ENCODE peak calls at places on chromosomes 16 and 17, in four cellular contexts. One of them, this sample, is unnamed.

GRCh38 chr17:835263-835662 is 53.1 kb downstream of the MRM3 start:
- DNase-seq in omental fat pad: no peak
- DNase-seq in stimulated activated CD8-positive, alpha-beta memory T cell treated with anti-CD3 and anti-CD28 coated beads, Interleukin-12 subunit alpha, Interleukin-12 subunit beta, amount 100 ng/mL, for 1 hour: no peak
- DNase-seq in activated effector memory CD4-positive, alpha-beta T cell treated with anti-CD3 and anti-CD28 coated beads, Interleukin-2, amount 50 U/mL, for 16 hours: no peak
- DNase-seq in this sample: no peak

GRCh38 chr17:41885733-41886132 is 20.5 kb upstream of the KLHL11 start:
- DNase-seq in stimulated activated CD8-positive, alpha-beta memory T cell treated with anti-CD3 and anti-CD28 coated beads, Interleukin-12 subunit alpha, Interleukin-12 subunit beta, amount 100 ng/mL, for 1 hour: no peak
- DNase-seq in activated effector memory CD4-positive, alpha-beta T cell treated with anti-CD3 and anti-CD28 coated beads, Interleukin-2, amount 50 U/mL, for 16 hours: no peak
- DNase-seq in omental fat pad: no peak
- DNase-seq in this sample: no peak

GRCh38 chr16:67844441-67844840 is 2.3 kb upstream of the NUTF2 start:
- DNase-seq in activated effector memory CD4-positive, alpha-beta T cell treated with anti-CD3 and anti-CD28 coated beads, Interleukin-2, amount 50 U/mL, for 16 hours: no peak
- DNase-seq in omental fat pad: no peak
- DNase-seq in stimulated activated CD8-positive, alpha-beta memory T cell treated with anti-CD3 and anti-CD28 coated beads, Interleukin-12 subunit alpha, Interleukin-12 subunit beta, amount 100 ng/mL, for 1 hour: no peak
- DNase-seq in this sample: no peak

GRCh38 chr17:31174215-31174614 is 79.4 kb downstream of the NF1 start:
- DNase-seq in activated effector memory CD4-positive, alpha-beta T cell treated with anti-CD3 and anti-CD28 coated beads, Interleukin-2, amount 50 U/mL, for 16 hours: no peak
- DNase-seq in omental fat pad: no peak
- DNase-seq in stimulated activated CD8-positive, alpha-beta memory T cell treated with anti-CD3 and anti-CD28 coated beads, Interleukin-12 subunit alpha, Interleukin-12 subunit beta, amount 100 ng/mL, for 1 hour: no peak
- DNase-seq in this sample: no peak

GRCh38 chr16:72536673-72537435 is 364.9 kb upstream of the PMFBP1 start:
- DNase-seq in activated effector memory CD4-positive, alpha-beta T cell treated with anti-CD3 and anti-CD28 coated beads, Interleukin-2, amount 50 U/mL, for 16 hours: no peak
- DNase-seq in stimulated activated CD8-positive, alpha-beta memory T cell treated with anti-CD3 and anti-CD28 coated beads, Interleukin-12 subunit alpha, Interleukin-12 subunit beta, amount 100 ng/mL, for 1 hour: no peak
- DNase-seq in omental fat pad: no peak
- DNase-seq in this sample: no peak

GRCh38 chr16:27628216-27628945 is 78.4 kb downstream of the KATNIP start:
- DNase-seq in omental fat pad: no peak
- DNase-seq in stimulated activated CD8-positive, alpha-beta memory T cell treated with anti-CD3 and anti-CD28 coated beads, Interleukin-12 subunit alpha, Interleukin-12 subunit beta, amount 100 ng/mL, for 1 hour: no peak
- DNase-seq in activated effector memory CD4-positive, alpha-beta T cell treated with anti-CD3 and anti-CD28 coated beads, Interleukin-2, amount 50 U/mL, for 16 hours: no peak
- DNase-seq in this sample: no peak

GRCh38 chr17:75722076-75722475 is 817 bp downstream of the ITGB4 start:
- DNase-seq in omental fat pad: no peak
- DNase-seq in stimulated activated CD8-positive, alpha-beta memory T cell treated with anti-CD3 and anti-CD28 coated beads, Interleukin-12 subunit alpha, Interleukin-12 subunit beta, amount 100 ng/mL, for 1 hour: no peak
- DNase-seq in activated effector memory CD4-positive, alpha-beta T cell treated with anti-CD3 and anti-CD28 coated beads, Interleukin-2, amount 50 U/mL, for 16 hours: no peak
- DNase-seq in this sample: no peak

GRCh38 chr16:50765866-50766265 is 24.0 kb downstream of the CYLD start:
- DNase-seq in omental fat pad: no peak
- DNase-seq in activated effector memory CD4-positive, alpha-beta T cell treated with anti-CD3 and anti-CD28 coated beads, Interleukin-2, amount 50 U/mL, for 16 hours: no peak
- DNase-seq in stimulated activated CD8-positive, alpha-beta memory T cell treated with anti-CD3 and anti-CD28 coated beads, Interleukin-12 subunit alpha, Interleukin-12 subunit beta, amount 100 ng/mL, for 1 hour: no peak
- DNase-seq in this sample: no peak

GRCh38 chr16:65618335-65618734 is 496.5 kb upstream of the CDH11 start:
- DNase-seq in omental fat pad: no peak
- DNase-seq in activated effector memory CD4-positive, alpha-beta T cell treated with anti-CD3 and anti-CD28 coated beads, Interleukin-2, amount 50 U/mL, for 16 hours: no peak
- DNase-seq in stimulated activated CD8-positive, alpha-beta memory T cell treated with anti-CD3 and anti-CD28 coated beads, Interleukin-12 subunit alpha, Interleukin-12 subunit beta, amount 100 ng/mL, for 1 hour: no peak
- DNase-seq in this sample: no peak

GRCh38 chr17:39921323-39921722 is 2.9 kb upstream of the GSDMB start:
- DNase-seq in stimulated activated CD8-positive, alpha-beta memory T cell treated with anti-CD3 and anti-CD28 coated beads, Interleukin-12 subunit alpha, Interleukin-12 subunit beta, amount 100 ng/mL, for 1 hour: no peak
- DNase-seq in omental fat pad: no peak
- DNase-seq in activated effector memory CD4-positive, alpha-beta T cell treated with anti-CD3 and anti-CD28 coated beads, Interleukin-2, amount 50 U/mL, for 16 hours: no peak
- DNase-seq in this sample: no peak

GRCh38 chr16:67242138-67242730 is 5.0 kb downstream of the FHOD1 start:
- DNase-seq in omental fat pad: no peak
- DNase-seq in activated effector memory CD4-positive, alpha-beta T cell treated with anti-CD3 and anti-CD28 coated beads, Interleukin-2, amount 50 U/mL, for 16 hours: no peak
- DNase-seq in stimulated activated CD8-positive, alpha-beta memory T cell treated with anti-CD3 and anti-CD28 coated beads, Interleukin-12 subunit alpha, Interleukin-12 subunit beta, amount 100 ng/mL, for 1 hour: no peak
- DNase-seq in this sample: peak

GRCh38 chr17:4509402-4509801 is 10.7 kb downstream of the SPNS2 start:
- DNase-seq in omental fat pad: no peak
- DNase-seq in activated effector memory CD4-positive, alpha-beta T cell treated with anti-CD3 and anti-CD28 coated beads, Interleukin-2, amount 50 U/mL, for 16 hours: no peak
- DNase-seq in stimulated activated CD8-positive, alpha-beta memory T cell treated with anti-CD3 and anti-CD28 coated beads, Interleukin-12 subunit alpha, Interleukin-12 subunit beta, amount 100 ng/mL, for 1 hour: no peak
- DNase-seq in this sample: peak

GRCh38 chr17:52201764-52202571 is 43.5 kb upstream of the CA10 start:
- DNase-seq in stimulated activated CD8-positive, alpha-beta memory T cell treated with anti-CD3 and anti-CD28 coated beads, Interleukin-12 subunit alpha, Interleukin-12 subunit beta, amount 100 ng/mL, for 1 hour: no peak
- DNase-seq in activated effector memory CD4-positive, alpha-beta T cell treated with anti-CD3 and anti-CD28 coated beads, Interleukin-2, amount 50 U/mL, for 16 hours: no peak
- DNase-seq in omental fat pad: no peak
- DNase-seq in this sample: no peak

GRCh38 chr16:66925322-66925840 is at the start of gene RRAD:
- DNase-seq in omental fat pad: no peak
- DNase-seq in activated effector memory CD4-positive, alpha-beta T cell treated with anti-CD3 and anti-CD28 coated beads, Interleukin-2, amount 50 U/mL, for 16 hours: peak
- DNase-seq in stimulated activated CD8-positive, alpha-beta memory T cell treated with anti-CD3 and anti-CD28 coated beads, Interleukin-12 subunit alpha, Interleukin-12 subunit beta, amount 100 ng/mL, for 1 hour: no peak
- DNase-seq in this sample: no peak